ENCODE peak calls at places on chromosomes 16 and 17, in eight cellular contexts. R is activated T-helper 1 cell treated with Interleukin-2 at 50 U/mL for 16 hours; G is EL; J is left kidney; A is stimulated activated naive CD8-positive, alpha-beta T cell treated with anti-CD3 and anti-CD28 coated beads, Interleukin-15, Interleukin-2, amounts not matched to agents 100 U/mL and 50 U/mL, for 24 hours; M is mucosa of gallbladder; U is neural crest cell; P is activated CD4-positive, alpha-beta T cell treated with anti-CD3 and anti-CD28 coated beads, Interleukin-2, amount 10 ng/mL, durations not matched to agents 7 days and 5 days. Q is an unnamed sample.

GRCh38 chr17:10879110-10879509 is 41.2 kb upstream of the PIRT start:
- DNase-seq in P (no peak), R (no peak), G (no peak), J (peak), M (peak), U (peak), A (no peak), Q (no peak)

GRCh38 chr17:8188408-8188839 is 1.6 kb downstream of the BORCS6 start:
- DNase-seq in G (no peak), A (no peak), R (no peak), M (no peak), J (no peak), P (peak), U (no peak), Q (no peak)

GRCh38 chr17:57619061-57619937 is 125.8 kb downstream of the CCDC182 start:
- DNase-seq in J (no peak), G (peak), P (no peak), M (no peak), A (no peak), U (no peak), R (no peak), Q (no peak)

GRCh38 chr17:63124958-63125357 is 158.9 kb downstream of the TANC2 start:
- DNase-seq in P (no peak), M (no peak), J (no peak), A (no peak), R (no peak), G (no peak), U (no peak), Q (no peak)

GRCh38 chr17:47230864-47231263 is 21.7 kb downstream of the MYL4 start:
- DNase-seq in J (peak), G (no peak), R (no peak), A (no peak), U (no peak), M (no peak), P (no peak), Q (no peak)

GRCh38 chr17:63943745-63944144 is 11.6 kb upstream of the CD79B start:
- DNase-seq in J (no peak), U (no peak), M (no peak), P (no peak), G (no peak), A (no peak), R (no peak), Q (no peak)

GRCh38 chr17:29124135-29124930 is 55.9 kb downstream of the MYO18A start:
- DNase-seq in R (no peak), M (peak), U (peak), J (peak), A (peak), P (peak), G (peak), Q (peak)

GRCh38 chr16:88700636-88701482 is 5.3 kb downstream of the RNF166 start:
- DNase-seq in M (peak), J (peak), R (peak), U (no peak), P (peak), A (peak), G (peak), Q (peak)